ENCODE peak calls at places on chromosome 3, in nine cellular contexts. B is fibroblast of the conjunctiva, J is AG04450, U is gastrocnemius medialis, K is LoVo, D is A549, P is progenitor cell of endocrine pancreas, C is chondrocyte, Y is KBM-7. O is an unnamed sample.

GRCh38 chr3:48503406-48504050 is 446 bp downstream of the SHISA5 start:
- DNase-seq in J (no peak), D (no peak), B (no peak), K (no peak), P (no peak), Y (no peak), U (no peak), C (no peak), O (no peak)

GRCh38 chr3:39144095-39144747 is 9.2 kb downstream of the CSRNP1 start:
- DNase-seq in Y (no peak), J (no peak), U (no peak), C (no peak), P (no peak), D (no peak), B (no peak), K (no peak), O (no peak)

GRCh38 chr3:61908344-61908743 is 347.0 kb downstream of the PTPRG start:
- DNase-seq in D (no peak), C (no peak), U (no peak), K (no peak), J (peak), Y (no peak), B (peak), P (no peak), O (no peak)

GRCh38 chr3:44468572-44469520 is 8.6 kb downstream of the ZNF445 start:
- DNase-seq in D (no peak), Y (no peak), B (no peak), K (no peak), P (no peak), J (no peak), U (no peak), C (no peak), O (no peak)

GRCh38 chr3:129608087-129608935 is 1.8 kb upstream of the PLXND1 start:
- DNase-seq in K (no peak), P (no peak), Y (peak), B (peak), U (no peak), J (no peak), D (peak), C (no peak), O (no peak)

GRCh38 chr3:98577178-98577895 is 16.1 kb downstream of the CPOX start:
- DNase-seq in Y (no peak), K (no peak), D (no peak), B (no peak), C (no peak), J (no peak), U (no peak), P (no peak), O (no peak)

GRCh38 chr3:24451461-24452099 is 43.1 kb downstream of the THRB start:
- DNase-seq in K (peak), B (no peak), U (no peak), C (no peak), D (peak), J (no peak), P (no peak), Y (no peak), O (no peak)

GRCh38 chr3:37480003-37480402 is 305.6 kb upstream of the LRRFIP2 start:
- DNase-seq in K (no peak), U (no peak), C (no peak), J (no peak), P (no peak), Y (no peak), B (no peak), D (no peak), O (no peak)

GRCh38 chr3:196609815-196610515 is 29.5 kb upstream of the NRROS start:
- DNase-seq in Y (no peak), D (no peak), C (no peak), B (no peak), K (peak), J (no peak), U (no peak), P (no peak), O (no peak)

GRCh38 chr3:171811059-171811912 is 1.0 kb upstream of the PLD1 start:
- DNase-seq in P (no peak), U (peak), B (peak), J (peak), C (no peak), Y (no peak), D (peak), K (no peak), O (no peak)

GRCh38 chr3:31165399-31165860 is 271.0 kb upstream of the GADL1 start:
- DNase-seq in Y (no peak), P (no peak), D (no peak), U (no peak), B (no peak), K (no peak), J (no peak), C (no peak), O (no peak)

GRCh38 chr3:59559721-59560514 is 510.1 kb upstream of the CFAP20DC start:
- DNase-seq in K (peak), P (no peak), Y (no peak), B (peak), U (no peak), D (peak), J (peak), C (no peak), O (no peak)

GRCh38 chr3:136891934-136892855 is 30.2 kb downstream of the NCK1 start:
- DNase-seq in K (no peak), B (no peak), Y (no peak), U (no peak), J (no peak), D (no peak), P (no peak), C (no peak), O (no peak)

GRCh38 chr3:70820397-70820796 is 508.0 kb upstream of the MDFIC2 start:
- DNase-seq in Y (no peak), B (no peak), P (no peak), K (no peak), C (no peak), D (no peak), J (no peak), U (no peak), O (no peak)

GRCh38 chr3:38717603-38718240 is 68.2 kb upstream of the SCN5A start:
- DNase-seq in D (no peak), P (no peak), C (no peak), B (no peak), K (no peak), U (no peak), J (no peak), Y (no peak), O (no peak)

GRCh38 chr3:184710870-184711365 is 946 bp downstream of the MAGEF1 start:
- DNase-seq in K (no peak), B (no peak), Y (no peak), C (no peak), J (no peak), P (no peak), U (no peak), D (peak), O (no peak)

GRCh38 chr3:137792633-137793271 is 28.6 kb downstream of the SOX14 start:
- DNase-seq in C (no peak), Y (peak), K (peak), P (no peak), D (peak), J (no peak), U (no peak), B (peak), O (no peak)

GRCh38 chr3:61688307-61688695 is 126.9 kb downstream of the PTPRG start:
- DNase-seq in U (no peak), C (no peak), P (no peak), B (no peak), K (no peak), J (no peak), D (no peak), Y (no peak), O (no peak)

GRCh38 chr3:177361042-177361938 is 164.0 kb upstream of the TBL1XR1 start:
- DNase-seq in D (no peak), U (no peak), C (no peak), Y (peak), J (no peak), K (no peak), P (no peak), B (no peak), O (no peak)

GRCh38 chr3:170632780-170633179 is 46.9 kb upstream of the SLC7A14 start:
- DNase-seq in J (no peak), K (no peak), D (no peak), C (no peak), B (no peak), Y (no peak), U (no peak), P (no peak), O (no peak)

GRCh38 chr3:11735638-11736037 is 91.9 kb upstream of the VGLL4 start:
- DNase-seq in Y (no peak), B (no peak), C (no peak), K (no peak), J (no peak), D (no peak), P (no peak), U (no peak), O (no peak)

GRCh38 chr3:17639765-17640164 is 102.7 kb downstream of the TBC1D5 start:
- DNase-seq in B (peak), U (peak), J (peak), Y (no peak), K (peak), D (peak), C (no peak), P (no peak), O (no peak)

GRCh38 chr3:195450731-195451229 is 8.0 kb upstream of the ACAP2 start:
- DNase-seq in B (peak), C (no peak), J (peak), Y (no peak), U (peak), D (no peak), P (no peak), K (no peak), O (no peak)

GRCh38 chr3:101851072-101851471 is 1.8 kb downstream of the NFKBIZ start:
- DNase-seq in U (no peak), Y (no peak), J (no peak), D (no peak), B (no peak), P (no peak), C (no peak), K (no peak), O (no peak)

GRCh38 chr3:12073106-12073505 is 68.9 kb downstream of the SYN2 start:
- DNase-seq in C (no peak), K (no peak), P (no peak), D (no peak), B (no peak), Y (no peak), J (no peak), U (no peak), O (no peak)

GRCh38 chr3:160245261-160245800 is 20.1 kb downstream of the C3orf80 start:
- DNase-seq in C (no peak), P (no peak), D (no peak), U (no peak), K (no peak), B (no peak), Y (no peak), J (no peak), O (no peak)

GRCh38 chr3:170425491-170426239 is 7.0 kb downstream of the CLDN11 start:
- DNase-seq in U (no peak), P (peak), K (no peak), C (no peak), D (no peak), J (no peak), B (no peak), Y (no peak), O (no peak)

GRCh38 chr3:127829537-127829936 is 7.2 kb upstream of the MGLL start:
- DNase-seq in J (no peak), C (no peak), U (no peak), Y (no peak), D (no peak), B (no peak), K (no peak), P (no peak), O (no peak)

GRCh38 chr3:32459474-32459873 is 43.2 kb downstream of the CMTM6 start:
- DNase-seq in B (no peak), Y (no peak), J (no peak), D (no peak), C (no peak), K (no peak), U (no peak), P (no peak), O (no peak)

GRCh38 chr3:148998715-148999413 is 7.5 kb downstream of the GYG1 start:
- DNase-seq in U (no peak), P (no peak), Y (no peak), D (no peak), J (no peak), B (no peak), K (no peak), C (no peak), O (no peak)

GRCh38 chr3:55549172-55549571 is 62.1 kb upstream of the WNT5A start:
- DNase-seq in K (no peak), J (no peak), U (no peak), Y (no peak), C (no peak), D (no peak), B (peak), P (no peak), O (no peak)

GRCh38 chr3:49132437-49133225 is at the start of gene LAMB2:
- DNase-seq in U (peak), D (peak), P (peak), Y (no peak), K (peak), J (peak), B (peak), C (no peak), O (peak)